ENCODE peak calls at places on chromosomes 2 and 18, in five cellular contexts. One of them, this sample, is unnamed.

GRCh38 chr18:77071711-77072292 is 60.8 kb downstream of the MBP start:
- DNase-seq in GM04504: no peak
- DNase-seq in HTR-8/SVneo: peak
- DNase-seq in hepatocyte: peak
- DNase-seq in retina: no peak
- DNase-seq in this sample: no peak

GRCh38 chr18:41526046-41526445 is 429.0 kb upstream of the PIK3C3 start:
- DNase-seq in GM04504: no peak
- DNase-seq in retina: no peak
- DNase-seq in hepatocyte: no peak
- DNase-seq in HTR-8/SVneo: no peak
- DNase-seq in this sample: no peak

GRCh38 chr2:201781583-201782051 is 884 bp upstream of the ALS2 start:
- DNase-seq in HTR-8/SVneo: no peak
- DNase-seq in GM04504: no peak
- DNase-seq in hepatocyte: no peak
- DNase-seq in retina: peak
- DNase-seq in this sample: peak

GRCh38 chr18:22674300-22674699 is 256.6 kb upstream of the CTAGE1 start:
- DNase-seq in retina: no peak
- DNase-seq in HTR-8/SVneo: peak
- DNase-seq in GM04504: peak
- DNase-seq in hepatocyte: peak
- DNase-seq in this sample: no peak

GRCh38 chr2:237485304-237485703 is 1.7 kb upstream of the MLPH start:
- DNase-seq in hepatocyte: no peak
- DNase-seq in HTR-8/SVneo: no peak
- DNase-seq in retina: no peak
- DNase-seq in GM04504: no peak
- DNase-seq in this sample: no peak

GRCh38 chr2:37892436-37893114 is 32.5 kb upstream of the RMDN2 start:
- DNase-seq in retina: no peak
- DNase-seq in HTR-8/SVneo: no peak
- DNase-seq in GM04504: no peak
- DNase-seq in hepatocyte: no peak
- DNase-seq in this sample: peak

GRCh38 chr2:240640939-240641338 is 15.7 kb downstream of the GPR35 start:
- DNase-seq in GM04504: peak
- DNase-seq in hepatocyte: peak
- DNase-seq in HTR-8/SVneo: peak
- DNase-seq in retina: no peak
- DNase-seq in this sample: no peak

GRCh38 chr18:49016648-49017539 is 66.1 kb upstream of the SMAD7 start:
- DNase-seq in retina: peak
- DNase-seq in hepatocyte: peak
- DNase-seq in GM04504: peak
- DNase-seq in HTR-8/SVneo: peak
- DNase-seq in this sample: no peak

GRCh38 chr18:31683106-31683505 is 1.3 kb downstream of the B4GALT6 start:
- DNase-seq in HTR-8/SVneo: no peak
- DNase-seq in hepatocyte: no peak
- DNase-seq in retina: no peak
- DNase-seq in GM04504: no peak
- DNase-seq in this sample: no peak

GRCh38 chr2:188765522-188765921 is 208.7 kb upstream of the COL3A1 start:
- DNase-seq in hepatocyte: peak
- DNase-seq in GM04504: no peak
- DNase-seq in retina: no peak
- DNase-seq in HTR-8/SVneo: no peak
- DNase-seq in this sample: peak